ENCODE peak calls at places on chromosomes 7 and 10, in six cellular contexts. U is cardiac fibroblast; Z is EH; C is stimulated activated CD8-positive, alpha-beta memory T cell treated with anti-CD3 and anti-CD28 coated beads, Interleukin-2, amount 100 ng/mL, for 1 hour; Q is stimulated activated CD4-positive, alpha-beta T cell treated with anti-CD3 and anti-CD28 coated beads, Interleukin-1b, Interleukin-23, amount 100 ng/mL, for 24 hours; H is astrocyte of the cerebellum. D is an unnamed sample.

GRCh38 chr10:126387041-126387908 is 1.0 kb downstream of the ADAM12 start:
- DNase-seq in H (peak; percentile 55), C (no peak), Z (peak; percentile 79), Q (peak; percentile 6), U (peak; percentile 81), D (peak; percentile 80)

GRCh38 chr10:80205478-80206276 is at the start of gene ANXA11:
- DNase-seq in Q (peak; percentile 56), C (peak; percentile 62), Z (peak; percentile 81), H (no peak), U (peak; percentile 79), D (peak; percentile 96)

GRCh38 chr10:3067045-3067858 is at the start of gene PFKP:
- DNase-seq in Q (peak; percentile 50), U (peak; percentile 28), Z (peak; percentile 46), C (peak; percentile 27), H (no peak), D (peak; percentile 89)

GRCh38 chr7:2037301-2037804 is 195.4 kb downstream of the MAD1L1 start:
- DNase-seq in Z (no peak), H (no peak), C (no peak), Q (no peak), U (peak; percentile 11), D (peak; percentile 10)

GRCh38 chr7:69656077-69656476 is 57.8 kb downstream of the AUTS2 start:
- DNase-seq in Q (no peak), U (no peak), Z (no peak), C (no peak), H (no peak), D (no peak)

GRCh38 chr7:19102884-19103283 is 14.6 kb downstream of the TWIST1 start:
- DNase-seq in Z (peak; percentile 69), C (no peak), Q (no peak), U (no peak), H (no peak), D (no peak)

GRCh38 chr10:133140417-133141143 is 19.4 kb upstream of the KNDC1 start:
- DNase-seq in C (no peak), Z (no peak), Q (no peak), H (no peak), U (no peak), D (no peak)

GRCh38 chr7:115869225-115869624 is 161.3 kb downstream of the TFEC start:
- DNase-seq in C (no peak), Q (no peak), U (no peak), Z (no peak), H (no peak), D (no peak)

GRCh38 chr7:129530881-129531391 is 28.6 kb downstream of the SMKR1 start:
- DNase-seq in H (no peak), Z (peak; percentile 52), C (no peak), U (peak; percentile 35), Q (peak; percentile 10), D (no peak)

GRCh38 chr7:81013036-81013435 is 94.2 kb upstream of the SEMA3C start:
- DNase-seq in Z (peak; percentile 46), Q (no peak), C (no peak), H (peak; percentile 37), U (peak; percentile 76), D (no peak)

GRCh38 chr7:139543801-139544603 is 20.5 kb downstream of the CLEC2L start:
- DNase-seq in U (no peak), Z (no peak), C (no peak), Q (no peak), H (no peak), D (peak; percentile 56)

GRCh38 chr10:43340619-43341018 is 30.8 kb upstream of the FXYD4 start:
- DNase-seq in C (no peak), U (no peak), Q (no peak), H (no peak), Z (no peak), D (no peak)

GRCh38 chr7:117489911-117490310 is 10.1 kb downstream of the CFTR start:
- DNase-seq in U (no peak), Q (no peak), H (no peak), Z (no peak), C (no peak), D (no peak)

GRCh38 chr7:137081694-137082093 is 213.2 kb downstream of the CHRM2 start:
- DNase-seq in Q (no peak), Z (peak; percentile 96), H (peak; percentile 98), C (no peak), U (peak; percentile 97), D (peak; percentile 75)

GRCh38 chr7:66626236-66626957 is 2.3 kb upstream of the KCTD7 start:
- DNase-seq in H (no peak), C (no peak), Q (no peak), U (peak; percentile 60), Z (peak; percentile 52), D (no peak)

GRCh38 chr7:108000875-108001758 is 1.8 kb downstream of the LAMB1 start:
- DNase-seq in U (peak; percentile 73), C (no peak), H (no peak), Q (no peak), Z (peak; percentile 62), D (peak; percentile 70)

GRCh38 chr10:103451871-103452713 is at the start of gene CALHM2:
- DNase-seq in C (peak; percentile 26), Q (peak; percentile 24), U (peak; percentile 63), H (no peak), Z (peak; percentile 74), D (peak; percentile 82)

GRCh38 chr10:122199070-122199469 is 72.0 kb upstream of the BTBD16 start:
- DNase-seq in U (no peak), Q (no peak), Z (no peak), H (no peak), C (no peak), D (no peak)

GRCh38 chr7:31814187-31814586 is 127.2 kb downstream of the PPP1R17 start:
- DNase-seq in H (no peak), Q (no peak), C (no peak), U (peak; percentile 25), Z (peak; percentile 53), D (no peak)

GRCh38 chr7:102467581-102468415 is 3.0 kb downstream of the LRWD1 start:
- DNase-seq in Z (no peak), H (no peak), Q (no peak), C (no peak), U (no peak), D (no peak)

GRCh38 chr7:128221929-128222403 is 19.1 kb upstream of the LEP start:
- DNase-seq in U (peak; percentile 17), Q (no peak), Z (peak; percentile 85), C (no peak), H (no peak), D (peak; percentile 69)

D was measured in SK-N-SH.